ENCODE peak calls at places on chromosomes 5 and 9, in eight cellular contexts. Q is gastrocnemius medialis; O is HT1080; C is T-helper 17 cell; Z is HuH-7.5; B is activated CD4-positive, alpha-beta T cell treated with anti-CD3 and anti-CD28 coated beads for 48 hours; K is effector memory CD4-positive, alpha-beta T cell; J is AG04450. R is an unnamed sample.

GRCh38 chr5:16626696-16627264 is 10.0 kb upstream of the RETREG1 start:
- DNase-seq in Q (no peak), O (no peak), C (no peak), Z (no peak), B (peak), K (no peak), J (no peak), R (no peak)

GRCh38 chr5:34011521-34011920 is 3.7 kb upstream of the AMACR start:
- DNase-seq in Q (no peak), O (no peak), C (no peak), Z (no peak), B (no peak), K (no peak), J (no peak), R (no peak)

GRCh38 chr9:131500377-131500776 is 2.3 kb upstream of the POMT1 start:
- DNase-seq in Q (no peak), O (no peak), C (peak), Z (no peak), B (peak), K (peak), J (no peak), R (peak)

GRCh38 chr5:160197341-160198147 is 31.8 kb upstream of the FABP6 start:
- DNase-seq in Q (no peak), O (no peak), C (no peak), Z (no peak), B (no peak), K (no peak), J (no peak), R (no peak)

GRCh38 chr9:97529363-97530076 is 28.1 kb downstream of the TMOD1 start:
- DNase-seq in Q (peak), O (peak), C (no peak), Z (no peak), B (peak), K (no peak), J (no peak), R (no peak)

GRCh38 chr9:12464910-12465512 is 228.2 kb upstream of the TYRP1 start:
- DNase-seq in Q (no peak), O (peak), C (no peak), Z (no peak), B (no peak), K (no peak), J (no peak), R (no peak)

GRCh38 chr5:17413691-17414090 is 84.3 kb upstream of the TAF11L2 start:
- DNase-seq in Q (no peak), O (no peak), C (no peak), Z (no peak), B (no peak), K (no peak), J (no peak), R (no peak)

GRCh38 chr5:155833282-155833681 is 493.7 kb upstream of the SGCD start:
- DNase-seq in Q (no peak), O (peak), C (no peak), Z (no peak), B (no peak), K (no peak), J (no peak), R (no peak)

GRCh38 chr5:138989720-138990119 is 114.6 kb upstream of the LRRTM2 start:
- DNase-seq in Q (no peak), O (peak), C (no peak), Z (no peak), B (no peak), K (no peak), J (no peak), R (no peak)

GRCh38 chr5:82894754-82895153 is 182.4 kb downstream of the TMEM167A start:
- DNase-seq in Q (no peak), O (no peak), C (no peak), Z (no peak), B (no peak), K (no peak), J (no peak), R (no peak)